ENCODE peak calls at places on chromosomes 7 and 10, in ten cellular contexts. X is cardiac fibroblast; N is spleen; E is NB4; Y is A549; G is psoas muscle; F is kidney; V is CD8-positive, alpha-beta T cell; A is heart left ventricle; Q is uterus. U is an unnamed sample.

GRCh38 chr7:52017802-52018679 is 701.4 kb upstream of the COBL start:
- DNase-seq in V (no peak), Q (no peak), X (no peak), E (peak; percentile 62), G (no peak), Y (peak; percentile 56), A (no peak), F (no peak), N (no peak), U (no peak)

GRCh38 chr7:94357076-94357475 is 37.6 kb upstream of the COL1A2 start:
- DNase-seq in Y (no peak), X (peak; percentile 66), N (no peak), E (no peak), F (no peak), Q (no peak), A (no peak), V (no peak), G (no peak), U (peak; percentile 40)

GRCh38 chr10:116774728-116775151 is 32.4 kb upstream of the HSPA12A start:
- DNase-seq in E (no peak), G (no peak), F (no peak), X (no peak), Y (no peak), Q (no peak), V (no peak), A (no peak), N (no peak), U (no peak)

GRCh38 chr10:29140991-29141390 is 147.9 kb upstream of the LYZL1 start:
- DNase-seq in X (peak; percentile 97), N (no peak), Q (no peak), F (no peak), V (no peak), G (no peak), A (no peak), E (no peak), Y (peak; percentile 73), U (peak; percentile 96)

GRCh38 chr7:100171840-100172239 is 3.4 kb upstream of the GAL3ST4 start:
- DNase-seq in Y (no peak), F (peak; percentile 71), N (peak; percentile 77), E (no peak), X (no peak), Q (no peak), G (no peak), V (no peak), A (no peak), U (no peak)

GRCh38 chr10:7956508-7956907 is 98.0 kb upstream of the GATA3 start:
- DNase-seq in Q (no peak), V (no peak), X (peak; percentile 86), N (no peak), Y (peak; percentile 35), E (peak; percentile 75), F (no peak), G (no peak), A (no peak), U (peak; percentile 85)

GRCh38 chr10:103871006-103871405 is 15.6 kb upstream of the SH3PXD2A start:
- DNase-seq in E (no peak), Y (no peak), A (no peak), V (no peak), Q (no peak), F (no peak), N (no peak), X (no peak), G (no peak), U (no peak)

GRCh38 chr7:11341285-11341944 is 367.7 kb downstream of the PHF14 start:
- DNase-seq in V (no peak), Y (peak; percentile 47), G (no peak), X (peak; percentile 57), F (no peak), N (no peak), A (no peak), Q (no peak), E (peak; percentile 28), U (peak; percentile 51)

GRCh38 chr7:22295402-22296264 is 61.3 kb downstream of the RAPGEF5 start:
- DNase-seq in A (no peak), X (peak; percentile 29), E (no peak), Y (no peak), V (no peak), Q (no peak), N (no peak), G (no peak), F (no peak), U (peak; percentile 49)

GRCh38 chr10:4770766-4771553 is 55.0 kb upstream of the AKR1E2 start:
- DNase-seq in Y (peak; percentile 85), X (peak; percentile 98), E (peak; percentile 27), G (no peak), Q (no peak), F (no peak), N (no peak), A (no peak), V (no peak), U (peak; percentile 97)

DNA sequence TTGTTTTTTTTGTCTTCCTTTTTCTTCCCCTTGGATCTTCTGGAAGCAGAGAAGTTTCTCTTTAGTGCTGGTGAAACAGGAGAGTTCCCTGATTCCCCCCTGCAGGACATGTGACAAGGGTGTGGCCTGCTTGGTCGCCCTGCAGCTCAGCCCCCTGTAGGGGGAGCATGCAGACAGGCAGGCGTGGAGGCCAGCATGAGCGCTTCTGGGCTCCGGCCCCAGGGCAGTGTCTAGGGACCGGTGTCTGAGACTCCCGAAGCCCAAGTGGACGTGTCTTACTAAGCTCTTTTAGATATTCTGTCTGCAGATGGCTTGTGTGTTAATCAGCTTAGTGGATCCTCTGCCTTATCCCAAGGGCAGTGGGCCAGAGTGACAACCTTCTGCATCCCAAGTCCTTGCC is 26.1 kb downstream of the PRSS58 start:
- DNase-seq in E (peak; percentile 55), F (no peak), Q (no peak), G (no peak), X (peak; percentile 12), Y (peak; percentile 51), N (no peak), V (no peak), A (no peak), U (no peak)
- TF ChIP-seq CTCF in E (peak; percentile 39), F (no peak), Q (no peak), G (no peak), X (peak; percentile 27), Y (no peak), N (no peak), V (no peak), A (no peak), U (no peak)

DNA sequence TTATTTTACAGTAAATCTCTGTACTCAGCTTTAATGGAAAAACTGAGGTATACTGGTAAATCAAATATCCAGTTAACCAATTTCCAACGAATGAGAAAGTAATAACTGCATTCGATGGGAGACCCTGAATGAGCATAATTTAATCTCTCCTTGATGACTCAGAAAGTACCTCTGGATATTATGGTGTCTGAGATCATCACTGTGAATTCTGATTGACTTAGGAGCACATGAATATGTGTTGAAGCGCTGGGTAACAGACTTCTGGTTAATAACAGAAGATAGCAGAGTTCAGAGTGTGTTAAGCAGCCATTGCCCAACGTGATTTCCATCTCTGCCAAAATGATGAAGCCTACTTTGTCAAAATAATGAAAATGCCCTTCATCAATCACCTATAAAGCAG is 116.6 kb downstream of the NRP1 start:
- DNase-seq in Y (peak; percentile 52), V (no peak), X (no peak), Q (no peak), F (no peak), N (no peak), A (no peak), G (no peak), E (no peak), U (no peak)
- H3K4me3 ChIP-seq in Y (no peak overlapping the region), V (no peak overlapping the region), X (no peak overlapping the region), Q (no peak overlapping the region), F (no peak overlapping the region), N (no peak overlapping the region), A (no peak overlapping the region), G (no peak overlapping the region), E (no peak overlapping the region), U (no peak overlapping the region)

DNA sequence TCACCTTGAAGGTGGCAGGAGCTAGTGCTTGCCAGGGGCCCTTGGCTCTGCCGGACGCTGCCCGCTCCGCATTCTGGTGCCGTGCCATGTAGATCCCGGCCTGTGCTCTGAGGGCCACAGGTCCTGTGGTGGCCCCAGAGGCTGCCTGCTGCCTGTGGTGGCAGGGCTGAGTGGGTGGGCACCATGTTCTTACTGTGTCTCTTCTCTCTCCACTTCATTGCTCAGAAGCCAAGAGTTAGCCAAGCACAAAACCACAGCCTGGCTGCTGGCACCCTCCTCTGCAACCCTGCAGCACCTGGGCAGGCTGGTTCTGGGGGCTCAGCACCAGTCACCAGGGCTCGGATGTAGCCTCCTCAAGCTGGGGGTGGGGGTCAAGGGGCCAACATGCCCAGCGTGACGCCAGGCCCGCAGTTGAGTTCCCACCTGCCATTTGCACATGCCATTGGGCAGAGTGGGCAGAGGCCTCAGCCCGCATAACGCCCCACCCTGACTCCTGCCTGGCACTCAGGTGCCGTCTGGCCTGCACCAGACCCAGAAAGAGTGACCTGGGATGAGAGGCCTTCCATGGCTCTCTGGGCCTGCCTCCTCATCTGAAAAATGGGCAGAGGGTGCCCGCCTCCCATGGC is 16.3 kb downstream of the ZMIZ1 start:
- DNase-seq in Q (no peak), Y (no peak), F (peak; percentile 90), E (peak; percentile 41), X (no peak), V (no peak), G (no peak), N (peak; percentile 87), A (no peak), U (no peak)
- TF ChIP-seq CTCF in Q (no peak), Y (no peak), F (no peak), E (no peak), X (no peak), V (no peak), G (no peak), N (no peak), A (no peak), U (no peak)

DNA sequence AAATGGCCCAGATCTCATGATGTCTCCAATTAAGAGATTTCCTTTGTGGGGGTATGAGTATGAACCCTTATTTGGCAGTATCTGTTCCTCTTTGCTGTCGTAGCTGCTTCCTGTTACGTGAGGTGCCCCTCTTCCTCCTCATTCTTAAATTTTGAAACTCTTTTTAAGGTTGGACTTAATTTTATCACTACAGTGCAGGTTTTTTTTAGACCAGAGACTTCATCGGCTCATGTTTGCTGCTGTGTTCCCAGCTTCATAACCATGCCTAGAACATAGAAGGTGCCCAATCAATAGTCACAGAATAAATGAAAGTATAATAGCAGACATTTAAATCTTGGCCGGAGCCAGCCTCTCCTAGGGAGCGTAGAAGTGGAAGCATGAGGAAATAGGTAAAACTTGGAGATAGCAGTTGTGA is 2.4 kb downstream of the MIOS start:
- DNase-seq in Y (no peak), V (no peak), X (no peak), A (no peak), Q (no peak), F (no peak), E (peak; percentile 66), G (no peak), N (no peak), U (no peak)
- H3K4me3 ChIP-seq in Y (no peak overlapping the region), V (peak overlapping the region; percentile 3), X (no peak overlapping the region), A (peak overlapping the region; percentile 81), Q (no peak overlapping the region), F (no peak overlapping the region), E (peak overlapping the region; percentile 91), G (peak overlapping the region; percentile 92), N (peak overlapping the region; percentile 67), U (no peak overlapping the region)

DNA sequence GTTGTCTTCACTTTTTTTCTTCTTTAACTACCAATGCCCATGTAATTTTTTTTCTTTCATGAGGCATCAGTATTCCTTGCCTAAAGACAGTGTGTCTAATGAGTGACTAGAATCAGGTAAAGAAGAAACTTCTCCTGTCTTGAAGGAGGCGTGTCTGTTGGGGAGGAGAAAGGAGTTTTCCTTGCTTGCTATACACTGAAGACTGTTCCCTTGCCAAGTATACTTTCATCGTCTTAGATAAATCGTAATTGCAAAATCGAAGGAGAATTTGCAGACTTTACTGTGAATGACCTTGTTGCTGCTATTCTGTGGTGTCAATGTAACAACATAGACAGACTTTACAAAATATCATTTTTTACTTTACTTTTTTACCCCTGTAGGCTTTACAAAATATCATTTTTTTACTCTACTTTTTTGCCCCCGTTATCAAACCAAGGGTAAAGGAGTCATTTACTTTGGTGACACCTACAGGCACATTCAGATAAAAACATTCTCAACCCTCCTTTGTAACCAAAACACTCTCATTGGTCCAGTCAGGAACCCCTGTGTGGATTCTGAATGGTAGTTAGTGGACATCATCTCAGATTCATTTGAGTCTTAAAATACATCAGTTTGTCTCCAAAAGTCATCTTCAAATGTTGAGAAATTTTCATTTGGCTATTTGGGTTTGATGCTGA is 232.4 kb downstream of the AHR start:
- DNase-seq in N (no peak), G (no peak), Y (no peak), X (peak; percentile 73), Q (no peak), V (no peak), F (no peak), A (no peak), E (peak; percentile 49), U (peak; percentile 49)
- TF ChIP-seq CTCF in N (peak; percentile 36), G (peak; percentile 5), Y (peak; percentile 32), X (peak; percentile 14), Q (no peak), V (no peak), F (peak; percentile 29), A (peak; percentile 30), E (peak; percentile 28), U (peak; percentile 2)